ENCODE peak calls at places on chromosomes 3 and 15, in four cellular contexts. One of them, this sample, is unnamed.

GRCh38 chr3:142596726-142597088 is 514 bp downstream of the PLS1 start:
- DNase-seq in IMR-90: no peak
- DNase-seq in GM12865: no peak
- DNase-seq in ovary: no peak
- DNase-seq in this sample: no peak

GRCh38 chr15:98927057-98927456 is 80.5 kb downstream of the PGPEP1L start:
- DNase-seq in IMR-90: peak; percentile 39
- DNase-seq in GM12865: no peak
- DNase-seq in ovary: no peak
- DNase-seq in this sample: peak; percentile 16

GRCh38 chr15:69656271-69657030 is 203.8 kb downstream of the RPLP1 start:
- DNase-seq in IMR-90: no peak
- DNase-seq in GM12865: no peak
- DNase-seq in ovary: no peak
- DNase-seq in this sample: no peak

GRCh38 chr3:29141197-29141911 is 139.5 kb upstream of the RBMS3 start:
- DNase-seq in IMR-90: peak; percentile 25
- DNase-seq in GM12865: no peak
- DNase-seq in ovary: no peak
- DNase-seq in this sample: no peak

GRCh38 chr15:85047271-85047948 is 65.8 kb downstream of the PDE8A start:
- DNase-seq in IMR-90: peak; percentile 99
- DNase-seq in GM12865: peak; percentile 37
- DNase-seq in ovary: peak; percentile 66
- DNase-seq in this sample: peak; percentile 99

GRCh38 chr15:26095710-26096330 is 232.7 kb upstream of the ATP10A start:
- DNase-seq in IMR-90: no peak
- DNase-seq in GM12865: no peak
- DNase-seq in ovary: no peak
- DNase-seq in this sample: no peak

GRCh38 chr15:85316244-85316934 is 64.0 kb upstream of the AKAP13 start:
- DNase-seq in IMR-90: peak; percentile 53
- DNase-seq in GM12865: peak; percentile 50
- DNase-seq in ovary: no peak
- DNase-seq in this sample: peak; percentile 57

GRCh38 chr3:11566916-11567315 is 76.8 kb downstream of the VGLL4 start:
- DNase-seq in IMR-90: no peak
- DNase-seq in GM12865: no peak
- DNase-seq in ovary: no peak
- DNase-seq in this sample: no peak

GRCh38 chr3:169403855-169404254 is 259.7 kb downstream of the MECOM start:
- DNase-seq in IMR-90: no peak
- DNase-seq in GM12865: no peak
- DNase-seq in ovary: no peak
- DNase-seq in this sample: peak; percentile 4

GRCh38 chr3:61821823-61822251 is 260.5 kb downstream of the PTPRG start:
- DNase-seq in IMR-90: peak; percentile 19
- DNase-seq in GM12865: no peak
- DNase-seq in ovary: no peak
- DNase-seq in this sample: no peak

GRCh38 chr3:107650788-107651187 is 128.0 kb downstream of the BBX start:
- DNase-seq in IMR-90: no peak
- DNase-seq in GM12865: peak; percentile 9
- DNase-seq in ovary: no peak
- DNase-seq in this sample: no peak

GRCh38 chr3:12966847-12967750 is 106.1 kb downstream of the IQSEC1 start:
- DNase-seq in IMR-90: peak; percentile 22
- DNase-seq in GM12865: no peak
- DNase-seq in ovary: peak; percentile 37
- DNase-seq in this sample: peak; percentile 40

GRCh38 chr15:38996111-38996541 is 431.5 kb upstream of the RASGRP1 start:
- DNase-seq in IMR-90: peak; percentile 90
- DNase-seq in GM12865: no peak
- DNase-seq in ovary: no peak
- DNase-seq in this sample: peak; percentile 87

GRCh38 chr3:64255941-64256340 is 30.7 kb upstream of the PRICKLE2 start:
- DNase-seq in IMR-90: no peak
- DNase-seq in GM12865: no peak
- DNase-seq in ovary: no peak
- DNase-seq in this sample: no peak

GRCh38 chr15:69976366-69976994 is 121.2 kb downstream of the TLE3 start:
- DNase-seq in IMR-90: peak; percentile 41
- DNase-seq in GM12865: peak; percentile 81
- DNase-seq in ovary: no peak
- DNase-seq in this sample: peak; percentile 62

GRCh38 chr3:65004316-65004715 is 316.5 kb upstream of the ADAMTS9 start:
- DNase-seq in IMR-90: no peak
- DNase-seq in GM12865: no peak
- DNase-seq in ovary: no peak
- DNase-seq in this sample: no peak

GRCh38 chr3:9916734-9917680 is at the start of gene IL17RC:
- DNase-seq in IMR-90: peak; percentile 84
- DNase-seq in GM12865: no peak
- DNase-seq in ovary: peak; percentile 91
- DNase-seq in this sample: peak; percentile 90

GRCh38 chr3:176953106-176954080 is 243.9 kb downstream of the TBL1XR1 start:
- DNase-seq in IMR-90: peak; percentile 75
- DNase-seq in GM12865: no peak
- DNase-seq in ovary: peak; percentile 49
- DNase-seq in this sample: peak; percentile 95

GRCh38 chr3:154584041-154584440 is 154.1 kb upstream of the GPR149 start:
- DNase-seq in IMR-90: no peak
- DNase-seq in GM12865: no peak
- DNase-seq in ovary: no peak
- DNase-seq in this sample: no peak
- TF ChIP-seq CTCF in IMR-90: no peak
- TF ChIP-seq CTCF in GM12865: no peak
- TF ChIP-seq CTCF in ovary: no peak
- TF ChIP-seq CTCF in this sample: no peak

GRCh38 chr15:60720084-60720483 is 241.1 kb upstream of the ICE2 start:
- DNase-seq in IMR-90: no peak
- DNase-seq in GM12865: peak; percentile 29
- DNase-seq in ovary: no peak
- DNase-seq in this sample: no peak

GRCh38 chr15:60722328-60723112 is 243.6 kb upstream of the ICE2 start:
- DNase-seq in IMR-90: no peak
- DNase-seq in GM12865: no peak
- DNase-seq in ovary: no peak
- DNase-seq in this sample: no peak

GRCh38 chr15:60721706-60722105 is 242.8 kb upstream of the ICE2 start:
- DNase-seq in IMR-90: peak; percentile 80
- DNase-seq in GM12865: peak; percentile 42
- DNase-seq in ovary: no peak
- DNase-seq in this sample: peak; percentile 62

GRCh38 chr15:60720493-60721231 is 241.7 kb upstream of the ICE2 start:
- DNase-seq in IMR-90: no peak
- DNase-seq in GM12865: peak; percentile 83
- DNase-seq in ovary: no peak
- DNase-seq in this sample: no peak

GRCh38 chr15:60721232-60721576 is 242.3 kb upstream of the ICE2 start:
- DNase-seq in IMR-90: no peak
- DNase-seq in GM12865: no peak
- DNase-seq in ovary: no peak
- DNase-seq in this sample: no peak
- H3K4me3 ChIP-seq in IMR-90: no peak overlapping the region
- H3K4me3 ChIP-seq in GM12865: no peak overlapping the region
- H3K4me3 ChIP-seq in ovary: no peak overlapping the region
- H3K4me3 ChIP-seq in this sample: no peak overlapping the region

DNA sequence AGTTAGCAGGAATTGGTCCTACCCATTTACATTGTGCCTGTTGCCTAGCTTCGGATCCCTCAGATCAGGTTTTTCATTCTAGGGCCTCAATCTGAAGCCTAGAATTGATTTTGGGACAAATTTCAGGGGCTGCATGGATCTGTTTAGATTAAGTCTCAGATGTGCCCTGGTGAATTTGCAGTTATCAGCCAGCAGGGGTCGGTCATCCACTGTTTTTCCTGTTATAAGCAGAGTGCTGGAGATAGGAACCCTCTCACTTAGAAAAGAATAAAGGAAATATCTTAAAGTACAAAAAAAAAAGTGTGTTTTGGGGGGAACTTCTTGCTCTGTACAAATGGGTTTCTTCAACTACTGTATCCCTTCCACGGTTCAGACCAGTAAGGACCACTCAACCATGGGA is 212.5 kb downstream of the BCHE start:
- DNase-seq in IMR-90: peak; percentile 50
- DNase-seq in GM12865: peak; percentile 23
- DNase-seq in ovary: no peak
- DNase-seq in this sample: peak; percentile 36
- TF ChIP-seq CTCF in IMR-90: peak; percentile 63
- TF ChIP-seq CTCF in GM12865: peak; percentile 44
- TF ChIP-seq CTCF in ovary: no peak
- TF ChIP-seq CTCF in this sample: peak; percentile 57

DNA sequence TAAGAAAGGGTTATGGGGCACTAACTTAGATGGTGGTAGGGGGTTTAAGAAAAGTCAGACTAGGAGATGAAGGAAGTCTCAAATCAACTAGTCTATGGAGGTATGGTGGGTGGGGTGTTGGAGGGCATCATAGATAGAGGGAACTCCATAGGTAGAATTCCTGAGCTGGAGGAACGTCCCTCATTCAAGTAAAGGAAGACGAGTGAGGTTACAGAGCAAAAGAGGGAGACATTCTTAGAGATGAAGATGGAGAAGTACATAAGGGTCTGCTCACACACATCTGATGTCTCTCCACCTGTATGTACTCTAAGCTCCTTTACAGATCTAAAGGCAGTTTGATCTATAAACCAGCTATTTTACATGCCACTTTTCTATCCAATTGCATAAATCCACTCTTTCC is 1.4 kb downstream of the PLSCR1 start:
- DNase-seq in IMR-90: no peak
- DNase-seq in GM12865: no peak
- DNase-seq in ovary: no peak
- DNase-seq in this sample: peak; percentile 38
- H3K4me3 ChIP-seq in IMR-90: peak overlapping the region; percentile 95
- H3K4me3 ChIP-seq in GM12865: peak overlapping the region; percentile 69
- H3K4me3 ChIP-seq in ovary: peak overlapping the region; percentile 59
- H3K4me3 ChIP-seq in this sample: peak overlapping the region; percentile 84

GRCh38 chr3:48739955-48740823 is 23.2 kb upstream of the IP6K2 start:
- DNase-seq in IMR-90: peak; percentile 75
- DNase-seq in GM12865: peak; percentile 79
- DNase-seq in ovary: peak; percentile 89
- DNase-seq in this sample: peak; percentile 80
- TF ChIP-seq CTCF in IMR-90: peak; percentile 85
- TF ChIP-seq CTCF in GM12865: peak; percentile 91
- TF ChIP-seq CTCF in ovary: peak; percentile 74
- TF ChIP-seq CTCF in this sample: peak; percentile 89

GRCh38 chr15:97728791-97729190 is 231.7 kb upstream of the ARRDC4 start:
- DNase-seq in IMR-90: no peak
- DNase-seq in GM12865: no peak
- DNase-seq in ovary: no peak
- DNase-seq in this sample: no peak
- H3K4me3 ChIP-seq in IMR-90: no peak overlapping the region
- H3K4me3 ChIP-seq in GM12865: no peak overlapping the region
- H3K4me3 ChIP-seq in ovary: no peak overlapping the region
- H3K4me3 ChIP-seq in this sample: no peak overlapping the region

GRCh38 chr3:98530676-98531075 is 1.1 kb upstream of the GPR15 start:
- DNase-seq in IMR-90: no peak
- DNase-seq in GM12865: peak; percentile 61
- DNase-seq in ovary: no peak
- DNase-seq in this sample: no peak
- TF ChIP-seq CTCF in IMR-90: no peak
- TF ChIP-seq CTCF in GM12865: no peak
- TF ChIP-seq CTCF in ovary: no peak
- TF ChIP-seq CTCF in this sample: no peak

GRCh38 chr3:32238816-32239637 is 547 bp downstream of the CMTM8 start:
- DNase-seq in IMR-90: peak; percentile 10
- DNase-seq in GM12865: peak; percentile 11
- DNase-seq in ovary: no peak
- DNase-seq in this sample: peak; percentile 48

GRCh38 chr3:32236377-32236776 is 2.1 kb upstream of the CMTM8 start:
- DNase-seq in IMR-90: no peak
- DNase-seq in GM12865: no peak
- DNase-seq in ovary: no peak
- DNase-seq in this sample: no peak

GRCh38 chr3:32239638-32240550 is 1.4 kb downstream of the CMTM8 start:
- DNase-seq in IMR-90: no peak
- DNase-seq in GM12865: peak; percentile 46
- DNase-seq in ovary: no peak
- DNase-seq in this sample: peak; percentile 68

GRCh38 chr3:32238027-32238815 is at the start of gene CMTM8:
- DNase-seq in IMR-90: no peak
- DNase-seq in GM12865: peak; percentile 45
- DNase-seq in ovary: no peak
- DNase-seq in this sample: peak; percentile 43

DNA sequence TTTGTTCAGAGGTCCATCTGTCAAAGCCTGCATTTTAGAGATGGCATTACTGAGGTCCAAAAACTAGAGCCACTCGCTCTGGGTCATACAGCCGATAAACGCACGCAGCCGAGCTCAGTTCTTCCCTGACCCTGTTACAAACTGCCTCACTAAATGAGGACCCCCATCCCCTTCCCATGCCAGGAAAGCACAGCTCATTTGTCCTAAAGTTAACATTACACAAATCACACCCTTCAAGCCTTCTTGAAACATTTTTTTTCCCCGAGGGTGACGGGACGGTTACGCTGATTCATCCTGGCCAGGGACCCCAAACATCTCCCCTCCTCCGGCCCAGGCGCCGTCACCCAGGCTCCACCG is 832 bp upstream of the CMTM8 start:
- DNase-seq in IMR-90: no peak
- DNase-seq in GM12865: no peak
- DNase-seq in ovary: no peak
- DNase-seq in this sample: no peak
- H3K4me3 ChIP-seq in IMR-90: no peak overlapping the region
- H3K4me3 ChIP-seq in GM12865: no peak overlapping the region
- H3K4me3 ChIP-seq in ovary: peak overlapping the region; percentile 44
- H3K4me3 ChIP-seq in this sample: peak overlapping the region; percentile 73

DNA sequence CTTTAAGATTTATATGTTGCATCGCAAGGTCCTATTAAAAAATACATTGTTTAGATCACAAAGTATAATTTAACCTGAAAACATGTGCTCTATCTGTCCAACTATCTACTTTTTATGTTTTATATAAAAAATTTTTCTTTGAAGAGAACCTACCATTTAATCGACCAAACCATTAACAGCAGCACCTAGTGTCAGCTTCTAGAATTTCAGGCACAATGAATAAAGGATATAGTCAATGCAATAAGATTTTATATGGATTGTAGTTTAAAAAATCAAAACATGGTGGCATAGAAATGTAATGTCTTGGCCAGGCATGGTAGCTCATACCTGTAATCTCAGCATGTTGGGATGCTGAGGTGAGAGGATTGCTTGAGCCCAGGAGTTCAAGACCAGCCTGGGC is 313.7 kb downstream of the GAP43 start:
- DNase-seq in IMR-90: no peak
- DNase-seq in GM12865: no peak
- DNase-seq in ovary: no peak
- DNase-seq in this sample: peak; percentile 33
- TF ChIP-seq CTCF in IMR-90: peak; percentile 41
- TF ChIP-seq CTCF in GM12865: peak; percentile 14
- TF ChIP-seq CTCF in ovary: no peak
- TF ChIP-seq CTCF in this sample: peak; percentile 62

This sample was measured in choroid plexus epithelial cell.